ENCODE peak calls at places on chromosomes 12 and 14, in four cellular contexts. One of them, this sample, is unnamed.
A peak's percentile ranks its signal among the peaks of the same experiment; 100 is the strongest.

GRCh38 chr12:97924122-97924521 is 461.5 kb downstream of the RMST start:
- DNase-seq in GM12878: no peak
- DNase-seq in keratinocyte: no peak
- DNase-seq in SK-N-SH: no peak
- DNase-seq in this sample: no peak

GRCh38 chr14:63573579-63573978 is 30.4 kb upstream of the PPP2R5E start:
- DNase-seq in GM12878: no peak
- DNase-seq in keratinocyte: no peak
- DNase-seq in SK-N-SH: no peak
- DNase-seq in this sample: no peak

GRCh38 chr12:40980346-40981005 is 207.6 kb upstream of the PDZRN4 start:
- DNase-seq in GM12878: no peak
- DNase-seq in keratinocyte: no peak
- DNase-seq in SK-N-SH: no peak
- DNase-seq in this sample: no peak

GRCh38 chr12:19800884-19801283 is 361.6 kb downstream of the AEBP2 start:
- DNase-seq in GM12878: peak; percentile 48
- DNase-seq in keratinocyte: no peak
- DNase-seq in SK-N-SH: no peak
- DNase-seq in this sample: no peak

GRCh38 chr12:122184522-122184921 is 1.6 kb downstream of the LRRC43 start:
- DNase-seq in GM12878: no peak
- DNase-seq in keratinocyte: no peak
- DNase-seq in SK-N-SH: no peak
- DNase-seq in this sample: no peak

GRCh38 chr14:96413526-96413925 is 21.6 kb downstream of the AK7 start:
- DNase-seq in GM12878: no peak
- DNase-seq in keratinocyte: no peak
- DNase-seq in SK-N-SH: no peak
- DNase-seq in this sample: no peak

GRCh38 chr14:51242545-51243490 is 2.8 kb downstream of the TMX1 start:
- DNase-seq in GM12878: no peak
- DNase-seq in keratinocyte: no peak
- DNase-seq in SK-N-SH: no peak
- DNase-seq in this sample: peak; percentile 74

GRCh38 chr12:64450711-64451486 is 1.0 kb upstream of the TBK1 start:
- DNase-seq in GM12878: no peak
- DNase-seq in keratinocyte: no peak
- DNase-seq in SK-N-SH: peak; percentile 28
- DNase-seq in this sample: peak; percentile 76

GRCh38 chr12:104910196-104910840 is 47.8 kb downstream of the SLC41A2 start:
- DNase-seq in GM12878: no peak
- DNase-seq in keratinocyte: no peak
- DNase-seq in SK-N-SH: no peak
- DNase-seq in this sample: no peak

GRCh38 chr14:91416744-91417133 is 881 bp downstream of the CCDC88C start:
- DNase-seq in GM12878: no peak
- DNase-seq in keratinocyte: no peak
- DNase-seq in SK-N-SH: no peak
- DNase-seq in this sample: peak; percentile 66

GRCh38 chr14:77838756-77839565 is 39.1 kb downstream of the ADCK1 start:
- DNase-seq in GM12878: no peak
- DNase-seq in keratinocyte: no peak
- DNase-seq in SK-N-SH: no peak
- DNase-seq in this sample: peak; percentile 47

GRCh38 chr12:50246159-50246865 is 37.0 kb downstream of the LIMA1 start:
- DNase-seq in GM12878: no peak
- DNase-seq in keratinocyte: no peak
- DNase-seq in SK-N-SH: no peak
- DNase-seq in this sample: no peak

GRCh38 chr12:52070243-52070925 is 606 bp downstream of the ATG101 start:
- DNase-seq in GM12878: no peak
- DNase-seq in keratinocyte: no peak
- DNase-seq in SK-N-SH: no peak
- DNase-seq in this sample: no peak

GRCh38 chr14:95614335-95614734 is 71.9 kb upstream of the TCL1B start:
- DNase-seq in GM12878: peak; percentile 15
- DNase-seq in keratinocyte: no peak
- DNase-seq in SK-N-SH: no peak
- DNase-seq in this sample: no peak

GRCh38 chr14:106372870-106373657 is 846.7 kb downstream of the TMEM121 start:
- DNase-seq in GM12878: no peak
- DNase-seq in keratinocyte: no peak
- DNase-seq in SK-N-SH: peak; percentile 81
- DNase-seq in this sample: peak; percentile 67

GRCh38 chr12:15701212-15701611 is 88.0 kb downstream of the EPS8 start:
- DNase-seq in GM12878: no peak
- DNase-seq in keratinocyte: peak; percentile 11
- DNase-seq in SK-N-SH: no peak
- DNase-seq in this sample: no peak

GRCh38 chr12:89863968-89864367 is 155.3 kb upstream of the ATP2B1 start:
- DNase-seq in GM12878: no peak
- DNase-seq in keratinocyte: no peak
- DNase-seq in SK-N-SH: no peak
- DNase-seq in this sample: no peak

GRCh38 chr12:5030066-5030465 is 13.6 kb upstream of the KCNA5 start:
- DNase-seq in GM12878: no peak
- DNase-seq in keratinocyte: no peak
- DNase-seq in SK-N-SH: no peak
- DNase-seq in this sample: peak; percentile 80

GRCh38 chr14:91885113-91885712 is 17.9 kb upstream of the TC2N start:
- DNase-seq in GM12878: no peak
- DNase-seq in keratinocyte: no peak
- DNase-seq in SK-N-SH: no peak
- DNase-seq in this sample: no peak

GRCh38 chr12:5068623-5069022 is 24.9 kb downstream of the KCNA5 start:
- DNase-seq in GM12878: no peak
- DNase-seq in keratinocyte: no peak
- DNase-seq in SK-N-SH: no peak
- DNase-seq in this sample: no peak

GRCh38 chr12:130041983-130042812 is 120.1 kb upstream of the FZD10 start:
- DNase-seq in GM12878: no peak
- DNase-seq in keratinocyte: no peak
- DNase-seq in SK-N-SH: peak; percentile 94
- DNase-seq in this sample: peak; percentile 98

GRCh38 chr12:19014243-19014642 is 115.3 kb upstream of the PLEKHA5 start:
- DNase-seq in GM12878: no peak
- DNase-seq in keratinocyte: no peak
- DNase-seq in SK-N-SH: no peak
- DNase-seq in this sample: no peak

GRCh38 chr12:89474615-89475014 is 50.0 kb downstream of the GALNT4 start:
- DNase-seq in GM12878: no peak
- DNase-seq in keratinocyte: no peak
- DNase-seq in SK-N-SH: no peak
- DNase-seq in this sample: no peak

GRCh38 chr12:124369055-124369900 is 74.4 kb downstream of the RFLNA start:
- DNase-seq in GM12878: no peak
- DNase-seq in keratinocyte: no peak
- DNase-seq in SK-N-SH: peak; percentile 96
- DNase-seq in this sample: no peak

GRCh38 chr12:12741705-12742104 is 24.5 kb downstream of the CDKN1B start:
- DNase-seq in GM12878: no peak
- DNase-seq in keratinocyte: no peak
- DNase-seq in SK-N-SH: no peak
- DNase-seq in this sample: no peak

GRCh38 chr12:3752741-3753486 is at the start of gene CRACR2A:
- DNase-seq in GM12878: peak; percentile 31
- DNase-seq in keratinocyte: no peak
- DNase-seq in SK-N-SH: peak; percentile 90
- DNase-seq in this sample: peak; percentile 97

GRCh38 chr14:101525646-101526527 is 35.4 kb upstream of the DIO3 start:
- DNase-seq in GM12878: no peak
- DNase-seq in keratinocyte: no peak
- DNase-seq in SK-N-SH: peak; percentile 75
- DNase-seq in this sample: peak; percentile 63

GRCh38 chr12:92987846-92988621 is 58.9 kb upstream of the EEA1 start:
- DNase-seq in GM12878: peak; percentile 98
- DNase-seq in keratinocyte: no peak
- DNase-seq in SK-N-SH: no peak
- DNase-seq in this sample: peak; percentile 91

GRCh38 chr14:97143456-97143855 is 346.3 kb downstream of the VRK1 start:
- DNase-seq in GM12878: no peak
- DNase-seq in keratinocyte: no peak
- DNase-seq in SK-N-SH: no peak
- DNase-seq in this sample: no peak

GRCh38 chr12:96211989-96212388 is 17.8 kb downstream of the ELK3 start:
- DNase-seq in GM12878: no peak
- DNase-seq in keratinocyte: no peak
- DNase-seq in SK-N-SH: no peak
- DNase-seq in this sample: no peak

GRCh38 chr12:88665051-88665450 is 84.8 kb upstream of the KITLG start:
- DNase-seq in GM12878: no peak
- DNase-seq in keratinocyte: no peak
- DNase-seq in SK-N-SH: no peak
- DNase-seq in this sample: no peak

GRCh38 chr12:132151766-132152410 is 7.6 kb downstream of the NOC4L start:
- DNase-seq in GM12878: no peak
- DNase-seq in keratinocyte: no peak
- DNase-seq in SK-N-SH: no peak
- DNase-seq in this sample: no peak

DNA sequence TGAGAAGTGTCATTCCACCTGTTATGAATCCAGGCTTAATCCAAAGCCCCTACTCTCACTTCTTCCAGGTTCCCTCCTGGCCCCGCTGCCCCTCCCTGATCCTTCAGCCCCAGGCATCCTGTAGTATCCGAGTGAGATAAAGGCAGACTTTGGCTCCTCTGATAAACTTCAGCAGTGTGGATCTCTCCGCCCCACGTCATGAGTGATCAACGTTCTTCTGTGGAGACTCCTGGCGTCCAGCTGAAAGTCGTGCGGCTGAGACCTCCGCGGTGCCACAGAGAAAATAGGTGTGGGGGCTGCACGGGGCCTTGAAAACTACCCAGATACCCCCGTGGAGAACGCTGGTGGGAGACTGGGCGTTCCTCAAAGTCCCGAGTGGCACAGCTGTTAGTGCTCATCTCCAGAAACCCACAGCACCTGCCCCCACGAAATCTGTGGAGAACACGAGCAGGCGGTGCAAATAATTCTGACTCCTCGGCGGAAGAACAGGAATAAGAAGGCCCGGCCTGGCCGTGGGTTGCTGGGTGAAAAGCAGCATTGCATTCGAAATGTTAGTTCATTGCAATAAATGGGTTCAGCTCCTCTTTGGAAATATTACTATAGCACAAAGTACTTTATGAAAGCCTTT is 180.0 kb upstream of the RGS6 start:
- DNase-seq in GM12878: no peak
- DNase-seq in keratinocyte: no peak
- DNase-seq in SK-N-SH: no peak
- DNase-seq in this sample: no peak
- H3K9ac ChIP-seq in GM12878: no peak overlapping the region
- H3K9ac ChIP-seq in keratinocyte: no peak overlapping the region
- H3K9ac ChIP-seq in SK-N-SH: no peak overlapping the region
- H3K9ac ChIP-seq in this sample: no peak overlapping the region

GRCh38 chr12:113196582-113196981 is 11.1 kb downstream of the RITA1 start:
- DNase-seq in GM12878: no peak
- DNase-seq in keratinocyte: no peak
- DNase-seq in SK-N-SH: no peak
- DNase-seq in this sample: no peak
- H3K4me1 ChIP-seq in GM12878: no peaks in the 10 kb centered on the region
- H3K4me1 ChIP-seq in keratinocyte: peaks cover 6% of the 10 kb centered on the region
- H3K4me1 ChIP-seq in SK-N-SH: peaks cover 13% of the 10 kb centered on the region
- H3K4me1 ChIP-seq in this sample: no peaks in the 10 kb centered on the region

DNA sequence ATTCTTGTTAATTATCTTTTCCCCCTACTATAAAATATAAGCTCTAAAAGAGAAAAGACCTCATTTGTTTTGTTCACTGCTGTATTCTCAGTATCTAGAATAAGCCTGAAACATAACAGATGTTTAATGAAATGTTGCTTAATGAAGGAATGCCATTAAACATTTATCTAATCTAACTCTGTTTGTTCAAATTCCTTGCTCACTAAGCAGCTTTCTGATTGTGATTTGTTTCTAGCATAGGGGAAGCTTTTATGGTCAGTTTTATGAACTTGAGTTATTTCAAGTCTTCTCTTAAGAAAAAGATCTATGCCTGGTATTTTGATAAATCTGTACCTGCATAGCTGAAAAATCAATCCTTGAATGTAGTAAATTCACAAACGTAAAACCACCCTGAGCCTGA is 308.6 kb downstream of the CCDC91 start:
- DNase-seq in GM12878: no peak
- DNase-seq in keratinocyte: no peak
- DNase-seq in SK-N-SH: no peak
- DNase-seq in this sample: no peak
- H3K9ac ChIP-seq in GM12878: no peak overlapping the region
- H3K9ac ChIP-seq in keratinocyte: no peak overlapping the region
- H3K9ac ChIP-seq in SK-N-SH: no peak overlapping the region
- H3K9ac ChIP-seq in this sample: no peak overlapping the region

GRCh38 chr14:36700656-36701055 is 39.0 kb downstream of the PAX9 start:
- DNase-seq in GM12878: no peak
- DNase-seq in keratinocyte: no peak
- DNase-seq in SK-N-SH: no peak
- DNase-seq in this sample: no peak

GRCh38 chr14:36701144-36701543 is 39.5 kb downstream of the PAX9 start:
- DNase-seq in GM12878: no peak
- DNase-seq in keratinocyte: no peak
- DNase-seq in SK-N-SH: no peak
- DNase-seq in this sample: no peak

GRCh38 chr14:36702484-36702883 is 40.8 kb downstream of the PAX9 start:
- DNase-seq in GM12878: no peak
- DNase-seq in keratinocyte: no peak
- DNase-seq in SK-N-SH: no peak
- DNase-seq in this sample: no peak
- H3K4me1 ChIP-seq in GM12878: no peaks in the 10 kb centered on the region
- H3K4me1 ChIP-seq in keratinocyte: no peaks in the 10 kb centered on the region
- H3K4me1 ChIP-seq in SK-N-SH: no peaks in the 10 kb centered on the region
- H3K4me1 ChIP-seq in this sample: no peaks in the 10 kb centered on the region

GRCh38 chr12:109597795-109598427 is 24.3 kb downstream of the MVK start:
- DNase-seq in GM12878: no peak
- DNase-seq in keratinocyte: peak; percentile 23
- DNase-seq in SK-N-SH: peak; percentile 94
- DNase-seq in this sample: peak; percentile 99
- H3K9ac ChIP-seq in GM12878: no peak overlapping the region
- H3K9ac ChIP-seq in keratinocyte: no peak overlapping the region
- H3K9ac ChIP-seq in SK-N-SH: no peak overlapping the region
- H3K9ac ChIP-seq in this sample: no peak overlapping the region